ENCODE peak calls at places on chromosomes 6 and 20, in nine cellular contexts. V is left ventricle myocardium inferior, I is GM23248, C is endodermal cell, X is dorsolateral prefrontal cortex, Y is body of pancreas, L is GM12865, S is foreskin fibroblast, A is cardiac fibroblast. W is an unnamed sample.

GRCh38 chr6:77447254-77447653 is 16.0 kb downstream of the HTR1B start:
- DNase-seq in V (no peak), I (peak; percentile 58), C (no peak), X (no peak), Y (no peak), L (no peak), S (peak; percentile 50), A (peak; percentile 58), W (no peak)

GRCh38 chr6:56984374-56984773 is 29.5 kb downstream of the BEND6 start:
- DNase-seq in V (no peak), I (peak; percentile 50), C (no peak), X (no peak), Y (no peak), L (no peak), S (no peak), A (peak; percentile 14), W (no peak)

GRCh38 chr20:49268600-49269365 is 9.1 kb downstream of the ZNFX1 start:
- DNase-seq in V (no peak), I (peak; percentile 69), C (no peak), X (no peak), Y (no peak), L (peak; percentile 39), S (peak; percentile 38), A (peak; percentile 39), W (no peak)

GRCh38 chr6:128368213-128369000 is 152.0 kb downstream of the PTPRK start:
- DNase-seq in V (no peak), I (peak; percentile 23), C (no peak), X (no peak), Y (no peak), L (no peak), S (peak; percentile 12), A (no peak), W (no peak)

GRCh38 chr20:21353236-21353635 is 44.1 kb downstream of the NKX2-4 start:
- DNase-seq in V (no peak), I (peak; percentile 81), C (no peak), X (no peak), Y (no peak), L (no peak), S (no peak), A (peak; percentile 75), W (no peak)

GRCh38 chr6:99940582-99940981 is 53.4 kb downstream of the MCHR2 start:
- DNase-seq in V (no peak), I (no peak), C (peak; percentile 58), X (no peak), Y (no peak), L (no peak), S (no peak), A (no peak), W (no peak)

GRCh38 chr20:63475209-63475608 is 2.8 kb upstream of the KCNQ2 start:
- DNase-seq in V (no peak), I (peak; percentile 61), C (peak; percentile 87), X (no peak), Y (no peak), L (peak; percentile 26), S (peak; percentile 20), A (peak; percentile 33), W (peak; percentile 95)

GRCh38 chr6:153301602-153302001 is 170.5 kb upstream of the RGS17 start:
- DNase-seq in V (no peak), I (no peak), C (no peak), X (no peak), Y (no peak), L (peak; percentile 34), S (no peak), A (no peak), W (peak; percentile 7)

GRCh38 chr20:63961664-63962425 is 5.6 kb upstream of the UCKL1 start:
- DNase-seq in V (peak; percentile 13), I (no peak), C (no peak), X (no peak), Y (no peak), L (no peak), S (no peak), A (no peak), W (no peak)

GRCh38 chr20:31860431-31861345 is 9.6 kb downstream of the DUSP15 start:
- DNase-seq in V (no peak), I (peak; percentile 64), C (peak; percentile 84), X (no peak), Y (peak; percentile 24), L (no peak), S (no peak), A (peak; percentile 57), W (peak; percentile 94)

GRCh38 chr6:41734666-41735426 is 562 bp downstream of the TFEB start:
- DNase-seq in V (peak; percentile 89), I (peak; percentile 79), C (peak; percentile 82), X (peak; percentile 75), Y (peak; percentile 66), L (peak; percentile 92), S (peak; percentile 77), A (peak; percentile 82), W (peak; percentile 93)

GRCh38 chr20:21397341-21398108 is at the start of gene NKX2-4:
- DNase-seq in V (no peak), I (no peak), C (peak; percentile 67), X (no peak), Y (no peak), L (no peak), S (no peak), A (no peak), W (peak; percentile 70)

GRCh38 chr20:44067650-44068081 is 119.3 kb downstream of the JPH2 start:
- DNase-seq in V (no peak), I (no peak), C (peak; percentile 34), X (no peak), Y (no peak), L (no peak), S (no peak), A (no peak), W (no peak)

DNA sequence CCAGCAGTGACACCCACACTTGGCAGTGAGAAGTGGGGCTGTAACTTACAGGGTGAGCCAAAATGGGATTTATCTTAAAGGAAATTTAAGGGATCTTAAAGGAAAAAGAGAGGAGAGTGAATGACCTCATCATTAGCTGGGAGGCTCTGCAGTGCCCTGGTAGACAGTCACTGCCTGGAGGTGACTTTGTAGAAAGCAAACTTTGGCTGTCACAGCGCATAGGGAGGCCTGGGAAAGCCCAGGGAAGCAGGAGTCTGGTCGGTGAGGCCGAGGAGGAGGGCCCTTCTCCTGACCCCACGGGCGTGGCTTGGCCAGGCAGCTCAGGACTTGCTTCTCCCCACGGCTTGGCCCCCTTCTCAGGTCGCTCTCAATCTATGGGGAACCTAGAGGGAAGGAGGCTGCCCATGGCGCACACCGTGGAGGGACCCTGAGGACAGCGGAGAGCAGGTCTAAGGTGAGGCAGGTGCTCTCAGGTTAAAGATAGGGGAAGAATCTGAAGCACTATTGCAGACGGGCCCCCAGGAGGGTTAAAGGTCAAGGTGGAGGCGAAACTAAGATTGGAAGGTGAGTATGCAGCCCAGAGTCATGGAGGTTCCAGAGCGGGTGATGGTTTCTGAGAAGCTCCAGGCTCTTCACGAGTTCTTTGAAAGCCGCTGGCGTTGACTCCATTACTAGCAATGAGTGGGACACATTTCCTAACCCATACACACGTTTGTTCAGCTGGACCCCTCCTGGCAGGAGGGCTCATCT is 15.6 kb upstream of the RIPK1 start:
- DNase-seq in V (no peak), I (peak; percentile 54), C (peak; percentile 48), X (no peak), Y (no peak), L (no peak), S (no peak), A (no peak), W (no peak)
- H3K4me3 ChIP-seq in V (peak overlapping the region; percentile 68), I (peak overlapping the region; percentile 68), C (peak overlapping the region; percentile 71), X (no peak overlapping the region), Y (no peak overlapping the region), L (no peak overlapping the region), S (no peak overlapping the region), A (no peak overlapping the region), W (peak overlapping the region; percentile 68)

DNA sequence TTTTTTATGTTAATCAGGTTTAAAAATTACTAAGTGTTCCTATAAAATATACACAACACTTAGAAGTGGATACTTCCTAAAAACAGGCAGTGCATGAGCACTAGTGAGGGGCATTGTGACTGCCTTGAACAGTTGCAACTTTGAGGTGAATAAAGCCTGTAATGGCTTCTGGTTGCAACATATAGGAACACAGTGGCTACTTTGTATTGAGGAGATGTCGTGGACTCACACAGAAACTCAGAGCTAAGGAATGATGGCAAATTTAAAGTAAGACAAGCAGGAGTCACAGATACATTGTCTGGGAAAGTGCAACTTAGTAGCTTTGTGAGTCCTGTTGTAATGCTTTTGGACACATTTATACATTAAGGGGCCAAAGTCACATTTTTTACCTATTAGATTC is 856 bp upstream of the HLA-A start:
- DNase-seq in V (no peak), I (peak; percentile 70), C (no peak), X (no peak), Y (no peak), L (no peak), S (peak; percentile 43), A (no peak), W (no peak)
- H3K4me3 ChIP-seq in V (peak overlapping the region; percentile 62), I (peak overlapping the region; percentile 76), C (no peak overlapping the region), X (peak overlapping the region; percentile 49), Y (no peak overlapping the region), L (peak overlapping the region; percentile 94), S (peak overlapping the region; percentile 82), A (no peak overlapping the region), W (no peak overlapping the region)

GRCh38 chr6:118554698-118555097 is 6.6 kb downstream of the PLN start:
- DNase-seq in V (no peak), I (no peak), C (no peak), X (no peak), Y (no peak), L (no peak), S (no peak), A (no peak), W (no peak)

GRCh38 chr6:118548136-118548535 is at the start of gene PLN:
- DNase-seq in V (no peak), I (no peak), C (no peak), X (no peak), Y (no peak), L (no peak), S (no peak), A (peak; percentile 46), W (no peak)

GRCh38 chr6:118551673-118552063 is 3.6 kb downstream of the PLN start:
- DNase-seq in V (no peak), I (peak; percentile 75), C (no peak), X (no peak), Y (no peak), L (no peak), S (peak; percentile 55), A (peak; percentile 73), W (no peak)

GRCh38 chr6:118553132-118553531 is 5.0 kb downstream of the PLN start:
- DNase-seq in V (no peak), I (no peak), C (no peak), X (no peak), Y (no peak), L (no peak), S (no peak), A (no peak), W (no peak)

GRCh38 chr6:118551063-118551672 is 3.1 kb downstream of the PLN start:
- DNase-seq in V (no peak), I (peak; percentile 86), C (no peak), X (no peak), Y (no peak), L (peak; percentile 47), S (peak; percentile 21), A (peak; percentile 85), W (peak; percentile 37)
- H3K4me3 ChIP-seq in V (peak overlapping the region; percentile 63), I (peak overlapping the region; percentile 49), C (no peak overlapping the region), X (no peak overlapping the region), Y (no peak overlapping the region), L (no peak overlapping the region), S (no peak overlapping the region), A (no peak overlapping the region), W (no peak overlapping the region)

DNA sequence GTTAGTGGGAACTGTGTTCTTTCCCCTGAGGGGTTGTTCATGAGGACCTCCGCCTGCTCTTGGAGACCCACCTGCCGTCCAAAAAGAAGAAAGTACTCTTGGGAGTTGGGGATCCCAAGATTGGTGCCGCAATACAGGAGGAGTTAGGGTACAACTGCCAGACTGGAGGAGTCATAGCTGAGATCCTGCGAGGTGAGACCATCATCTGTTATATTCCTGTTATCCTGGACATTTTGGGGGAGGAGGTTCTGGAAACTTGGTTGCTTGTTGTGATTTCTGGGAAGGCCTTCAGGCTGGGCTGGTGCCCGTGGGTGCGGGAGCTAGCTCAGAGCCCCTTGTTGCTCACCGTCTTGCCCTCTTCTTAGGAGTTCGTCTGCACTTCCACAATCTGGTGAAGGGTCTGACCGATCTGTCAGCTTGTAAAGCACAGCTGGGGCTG is 2.0 kb downstream of the NOP56 start:
- DNase-seq in V (no peak), I (no peak), C (no peak), X (no peak), Y (no peak), L (no peak), S (no peak), A (no peak), W (no peak)
- H3K4me3 ChIP-seq in V (peak overlapping the region; percentile 95), I (peak overlapping the region; percentile 89), C (peak overlapping the region; percentile 97), X (peak overlapping the region; percentile 98), Y (no peak overlapping the region), L (peak overlapping the region; percentile 100), S (peak overlapping the region; percentile 99), A (peak overlapping the region; percentile 99), W (peak overlapping the region; percentile 99)